ENCODE peak calls at places on chromosomes 13 and 19, in eight cellular contexts. N, D, G, Y, F, Q, M and O are unnamed samples.
A peak's percentile ranks its signal among the peaks of the same experiment; 100 is the strongest.

GRCh38 chr13:99956473-99957349 is 14.9 kb downstream of the ZIC5 start:
- DNase-seq in G (peak; percentile 65), Y (no peak), Q (no peak), N (no peak), F (no peak), D (no peak), M (no peak), O (no peak)

GRCh38 chr13:75263741-75264407 is 218.1 kb downstream of the TBC1D4 start:
- DNase-seq in N (peak; percentile 66), M (peak; percentile 53), F (no peak), Y (no peak), G (no peak), Q (no peak), D (no peak), O (no peak)

GRCh38 chr19:46990998-46991676 is 28.5 kb upstream of the NPAS1 start:
- DNase-seq in M (peak; percentile 71), Y (peak; percentile 68), Q (peak; percentile 46), D (no peak), N (peak; percentile 84), F (peak; percentile 38), G (peak; percentile 84), O (peak; percentile 30)

GRCh38 chr13:109043561-109044075 is 414.2 kb downstream of the MYO16 start:
- DNase-seq in M (no peak), N (no peak), D (no peak), G (no peak), F (no peak), Q (no peak), Y (no peak), O (no peak)

GRCh38 chr19:2333807-2334211 is 5.3 kb downstream of the SPPL2B start:
- DNase-seq in G (peak; percentile 45), Q (no peak), D (no peak), F (no peak), N (no peak), Y (no peak), M (no peak), O (no peak)

GRCh38 chr13:74767031-74767430 is 632.8 kb upstream of the KLF12 start:
- DNase-seq in Q (no peak), D (no peak), M (peak; percentile 87), F (no peak), G (peak; percentile 65), N (no peak), Y (no peak), O (no peak)

GRCh38 chr13:30618186-30618937 is 642 bp downstream of the USPL1 start:
- DNase-seq in Y (peak; percentile 34), D (no peak), Q (peak; percentile 5), N (no peak), G (peak; percentile 45), F (no peak), M (no peak), O (peak; percentile 55)

GRCh38 chr19:50723069-50723468 is at the start of gene CLEC11A:
- DNase-seq in D (no peak), M (peak; percentile 44), F (no peak), N (peak; percentile 78), G (peak; percentile 95), Q (no peak), Y (no peak), O (no peak)

GRCh38 chr13:97280478-97280877 is 58.3 kb downstream of the MBNL2 start:
- DNase-seq in N (no peak), Y (no peak), D (no peak), F (no peak), Q (no peak), G (no peak), M (no peak), O (no peak)

GRCh38 chr13:27016871-27017270 is 154.7 kb downstream of the USP12 start:
- DNase-seq in D (no peak), F (no peak), N (no peak), Y (no peak), G (no peak), M (no peak), Q (no peak), O (no peak)

GRCh38 chr13:93080587-93080986 is 146.0 kb upstream of the GPC6 start:
- DNase-seq in M (peak; percentile 93), D (no peak), Y (no peak), N (no peak), Q (no peak), G (no peak), F (no peak), O (no peak)

GRCh38 chr19:41701401-41702075 is 6.9 kb upstream of the CEACAM5 start:
- DNase-seq in G (peak; percentile 39), Q (no peak), D (no peak), F (no peak), N (no peak), Y (no peak), M (no peak), O (no peak)

GRCh38 chr19:39199025-39199424 is 2.3 kb downstream of the NCCRP1 start:
- DNase-seq in G (no peak), N (peak; percentile 78), Q (no peak), Y (no peak), D (no peak), M (peak; percentile 81), F (no peak), O (no peak)

GRCh38 chr19:44722131-44723121 is 23.5 kb downstream of the CEACAM16 start:
- DNase-seq in Q (no peak), Y (no peak), M (no peak), F (no peak), G (peak; percentile 91), N (no peak), D (no peak), O (no peak)

GRCh38 chr13:26784704-26785639 is 24.4 kb upstream of the GPR12 start:
- DNase-seq in N (no peak), D (no peak), M (no peak), F (peak; percentile 27), Y (no peak), G (peak; percentile 89), Q (peak; percentile 7), O (peak; percentile 19)

GRCh38 chr19:2446390-2446789 is 10.4 kb downstream of the LMNB2 start:
- DNase-seq in D (no peak), F (no peak), Y (peak; percentile 35), N (no peak), G (no peak), Q (peak; percentile 24), M (peak; percentile 54), O (no peak)

GRCh38 chr13:101752432-101752831 is 300.0 kb downstream of the ITGBL1 start:
- DNase-seq in F (no peak), G (no peak), Y (no peak), D (no peak), Q (no peak), N (no peak), M (no peak), O (no peak)

GRCh38 chr13:29594710-29595379 is 643 bp downstream of the SLC7A1 start:
- DNase-seq in D (no peak), Q (peak; percentile 28), Y (peak; percentile 57), N (peak; percentile 61), M (peak; percentile 67), G (peak; percentile 77), F (peak; percentile 26), O (peak; percentile 53)

GRCh38 chr19:51727349-51727880 is 3.6 kb upstream of the HAS1 start:
- DNase-seq in F (no peak), Q (no peak), D (no peak), M (peak; percentile 69), G (no peak), Y (no peak), N (peak; percentile 82), O (no peak)

GRCh38 chr19:7515471-7516226 is at the start of gene ZNF358:
- DNase-seq in G (peak; percentile 76), Y (peak; percentile 25), F (no peak), N (peak; percentile 93), D (no peak), M (peak; percentile 47), Q (no peak), O (no peak)

GRCh38 chr19:7961930-7962626 is 18.6 kb upstream of the TIMM44 start:
- DNase-seq in N (no peak), D (no peak), M (no peak), F (no peak), Q (no peak), Y (no peak), G (peak; percentile 27), O (no peak)

GRCh38 chr19:10727599-10728250 is 9.8 kb downstream of the DNM2 start:
- DNase-seq in N (no peak), Q (no peak), D (no peak), G (no peak), M (no peak), F (no peak), Y (no peak), O (no peak)